ENCODE peak calls at places on chromosomes 6 and 20, in six cellular contexts. H is GM23338, A is gastrocnemius medialis, P is skeletal muscle cell, Q is left lung, T is brain microvascular endothelial cell. J is an unnamed sample.

GRCh38 chr6:43860285-43860684 is 90.3 kb downstream of the VEGFA start:
- DNase-seq in H (no peak), A (no peak), P (no peak), Q (no peak), T (no peak), J (no peak)

GRCh38 chr6:106163966-106164877 is 78.1 kb downstream of the PRDM1 start:
- DNase-seq in H (no peak), A (peak; percentile 38), P (peak; percentile 96), Q (peak; percentile 58), T (peak; percentile 29), J (peak; percentile 93)

GRCh38 chr6:165793287-165793825 is 130.3 kb upstream of the PDE10A start:
- DNase-seq in H (no peak), A (no peak), P (no peak), Q (no peak), T (no peak), J (no peak)

GRCh38 chr20:64053841-64054661 is 4.6 kb upstream of the SOX18 start:
- DNase-seq in H (peak; percentile 62), A (no peak), P (no peak), Q (no peak), T (no peak), J (no peak)

GRCh38 chr20:32959351-32960221 is 44.6 kb downstream of the SUN5 start:
- DNase-seq in H (no peak), A (no peak), P (no peak), Q (no peak), T (no peak), J (no peak)

GRCh38 chr6:43877463-43878126 is 107.6 kb downstream of the VEGFA start:
- DNase-seq in H (peak; percentile 30), A (no peak), P (no peak), Q (no peak), T (no peak), J (no peak)

GRCh38 chr6:149455028-149455732 is 29.6 kb downstream of the ZC3H12D start:
- DNase-seq in H (no peak), A (no peak), P (no peak), Q (peak; percentile 35), T (no peak), J (no peak)

GRCh38 chr20:9989066-9989724 is 45.6 kb upstream of the ANKEF1 start:
- DNase-seq in H (no peak), A (no peak), P (peak; percentile 39), Q (no peak), T (peak; percentile 43), J (no peak)

GRCh38 chr20:17671051-17671450 is 11.0 kb downstream of the RRBP1 start:
- DNase-seq in H (no peak), A (no peak), P (no peak), Q (no peak), T (no peak), J (no peak)

GRCh38 chr20:48921883-48922867 is 664 bp downstream of the ARFGEF2 start:
- DNase-seq in H (peak; percentile 74), A (peak; percentile 43), P (no peak), Q (peak; percentile 64), T (no peak), J (no peak)

GRCh38 chr6:119602215-119603178 is 252.9 kb upstream of the MAN1A1 start:
- DNase-seq in H (no peak), A (no peak), P (no peak), Q (no peak), T (no peak), J (no peak)
- H3K4me3 ChIP-seq in H (no peak overlapping the region), A (no peak overlapping the region), P (no peak overlapping the region), Q (no peak overlapping the region), T (no peak overlapping the region), J (no peak overlapping the region)

DNA sequence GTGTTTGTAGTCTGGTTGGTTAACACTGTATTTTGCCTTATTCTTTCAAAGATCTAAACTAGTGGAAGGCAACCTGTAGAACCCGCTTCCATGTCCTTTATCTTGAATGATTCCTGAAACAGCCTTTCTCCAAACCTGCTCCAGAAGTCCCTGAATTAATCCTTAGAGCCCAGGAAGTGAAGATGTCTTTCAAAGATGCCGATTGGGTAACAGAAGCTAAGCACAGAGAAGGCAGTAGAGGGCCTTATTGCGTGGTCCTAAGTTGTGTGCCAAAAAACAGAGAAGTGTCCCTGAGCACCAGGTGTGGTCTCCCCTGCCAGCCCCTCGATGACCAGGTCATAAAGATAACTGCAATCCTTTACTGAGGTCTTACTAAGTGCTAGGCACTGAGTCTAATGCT is 19.1 kb upstream of the ZSCAN16 start:
- DNase-seq in H (peak; percentile 34), A (no peak), P (no peak), Q (no peak), T (no peak), J (peak; percentile 48)
- H3K4me3 ChIP-seq in H (peak overlapping the region; percentile 89), A (peak overlapping the region; percentile 94), P (peak overlapping the region; percentile 73), Q (peak overlapping the region; percentile 54), T (peak overlapping the region; percentile 77), J (peak overlapping the region; percentile 78)

GRCh38 chr6:150857906-150858365 is 7.6 kb upstream of the MTHFD1L start:
- DNase-seq in H (no peak), A (no peak), P (no peak), Q (no peak), T (no peak), J (no peak)
- H3K4me3 ChIP-seq in H (no peak overlapping the region), A (no peak overlapping the region), P (no peak overlapping the region), Q (no peak overlapping the region), T (no peak overlapping the region), J (no peak overlapping the region)

DNA sequence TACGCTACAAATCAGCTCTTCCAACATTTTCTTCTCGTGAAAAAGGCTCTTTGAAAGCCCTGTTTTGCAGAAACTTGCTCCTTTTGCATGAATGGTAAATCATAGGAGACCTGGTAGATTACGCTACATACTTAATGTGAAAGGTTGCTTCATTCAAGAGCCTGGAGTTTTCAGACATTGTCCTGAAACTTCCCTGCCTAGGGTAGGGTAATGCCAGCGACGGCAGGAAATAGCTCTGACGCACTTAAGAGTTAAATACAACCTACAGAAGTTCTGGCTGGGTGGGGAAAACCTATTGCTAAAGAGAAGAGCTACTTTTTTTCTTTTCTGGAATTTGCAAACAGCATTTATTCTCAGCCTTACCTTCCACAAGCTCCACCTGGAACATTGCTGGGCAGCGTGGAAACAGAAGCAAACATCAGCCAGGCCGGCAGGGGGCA is 144.5 kb downstream of the LPA start:
- DNase-seq in H (peak; percentile 72), A (no peak), P (no peak), Q (no peak), T (no peak), J (no peak)
- H3K4me3 ChIP-seq in H (peak overlapping the region; percentile 58), A (peak overlapping the region; percentile 66), P (peak overlapping the region; percentile 70), Q (peak overlapping the region; percentile 51), T (peak overlapping the region; percentile 68), J (peak overlapping the region; percentile 64)

GRCh38 chr6:69888842-69889590 is 22.7 kb downstream of the COL19A1 start:
- DNase-seq in H (no peak), A (no peak), P (no peak), Q (no peak), T (no peak), J (no peak)

GRCh38 chr6:69895396-69895795 is 29.0 kb downstream of the COL19A1 start:
- DNase-seq in H (no peak), A (no peak), P (no peak), Q (no peak), T (no peak), J (no peak)

DNA sequence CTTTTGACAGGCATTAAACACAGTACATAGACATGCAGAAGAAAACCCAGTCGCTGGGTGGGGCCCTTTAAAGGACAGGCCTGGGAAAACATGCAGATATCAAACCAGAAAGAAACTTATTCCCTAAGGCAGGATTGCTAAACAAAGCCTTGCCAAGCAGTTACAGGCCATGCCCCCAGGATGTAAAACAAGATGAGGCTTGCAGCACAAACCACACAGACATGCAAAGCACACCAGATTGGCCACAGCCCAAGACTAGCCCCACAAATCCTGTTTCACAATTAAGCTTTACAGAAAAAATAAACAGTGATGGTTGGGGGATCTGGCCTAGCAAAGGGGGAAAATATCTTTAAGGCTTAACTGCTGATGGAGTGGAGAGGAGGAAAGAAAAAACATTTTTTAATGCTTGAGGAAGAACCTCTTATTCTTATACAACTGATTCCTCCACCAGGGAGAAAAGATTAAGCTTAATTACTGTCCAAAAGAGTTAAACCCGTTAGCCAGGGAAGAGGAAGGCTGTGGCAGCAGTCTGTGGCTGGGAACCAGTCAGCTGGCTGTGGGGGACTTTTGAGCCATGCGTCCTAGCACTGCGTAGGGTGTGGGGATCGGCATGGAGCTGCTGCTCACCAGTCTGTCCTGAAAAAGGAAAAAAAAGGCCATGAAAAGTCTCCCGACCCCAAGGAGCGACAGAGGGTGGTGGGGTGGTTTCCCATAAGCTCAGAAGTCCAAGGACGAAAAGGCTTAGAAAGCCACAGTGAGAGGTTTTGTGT is 28.4 kb downstream of the COL19A1 start:
- DNase-seq in H (no peak), A (no peak), P (peak; percentile 96), Q (no peak), T (peak; percentile 74), J (peak; percentile 60)
- H3K4me3 ChIP-seq in H (no peak overlapping the region), A (no peak overlapping the region), P (no peak overlapping the region), Q (no peak overlapping the region), T (no peak overlapping the region), J (no peak overlapping the region)

J was measured in GM12865.